ENCODE peak calls at places on chromosomes 5 and 9, in nine cellular contexts. F is neural progenitor cell, V is GM23338, E is GM23248, Z is OCI-LY7, N is SK-N-SH, Y is HCT116, U is hepatocyte, Q is PC-3. I is an unnamed sample.

GRCh38 chr9:33081128-33081851 is 4.8 kb upstream of the SMU1 start:
- DNase-seq in Q (peak; percentile 80), Y (peak; percentile 79), F (peak; percentile 85), U (peak; percentile 85), N (peak; percentile 86), Z (peak; percentile 86), E (peak; percentile 85), V (peak; percentile 93), I (peak; percentile 82)

GRCh38 chr5:111236995-111237394 is 12.8 kb downstream of the CAMK4 start:
- DNase-seq in F (no peak), Q (no peak), V (no peak), Y (no peak), U (no peak), Z (no peak), N (no peak), E (no peak), I (no peak)

GRCh38 chr9:88037285-88037845 is 63.0 kb upstream of the CDK20 start:
- DNase-seq in Y (no peak), N (no peak), F (peak; percentile 55), Z (no peak), V (no peak), E (no peak), Q (no peak), U (no peak), I (no peak)

GRCh38 chr5:38330207-38330606 is 71.8 kb downstream of the EGFLAM start:
- DNase-seq in Y (no peak), E (peak; percentile 72), U (no peak), N (no peak), Z (no peak), V (no peak), F (no peak), Q (no peak), I (no peak)

GRCh38 chr5:37770791-37771190 is 69.0 kb downstream of the GDNF start:
- DNase-seq in Y (no peak), U (no peak), Q (peak; percentile 4), E (peak; percentile 62), F (no peak), N (no peak), V (no peak), Z (no peak), I (no peak)

GRCh38 chr9:109640232-109641078 is 139.5 kb upstream of the PALM2AKAP2 start:
- DNase-seq in V (peak; percentile 78), Y (no peak), N (peak; percentile 65), F (peak; percentile 90), Z (no peak), E (peak; percentile 68), U (peak; percentile 60), Q (peak; percentile 69), I (no peak)

GRCh38 chr9:89596937-89597555 is 7.8 kb upstream of the GADD45G start:
- DNase-seq in E (no peak), Z (no peak), Q (no peak), Y (no peak), F (no peak), N (no peak), U (no peak), V (no peak), I (no peak)

GRCh38 chr5:74240783-74241750 is 399.5 kb downstream of the ENC1 start:
- DNase-seq in Y (no peak), Z (no peak), V (no peak), N (no peak), Q (peak; percentile 50), U (peak; percentile 39), F (no peak), E (peak; percentile 40), I (no peak)

GRCh38 chr5:54904425-54904824 is 81.0 kb downstream of the ESM1 start:
- DNase-seq in V (peak; percentile 67), F (peak; percentile 63), E (peak; percentile 86), Q (peak; percentile 51), Y (no peak), U (peak; percentile 45), N (no peak), Z (no peak), I (no peak)

GRCh38 chr5:54909126-54909525 is 76.3 kb downstream of the ESM1 start:
- DNase-seq in U (no peak), Q (no peak), E (peak; percentile 28), N (no peak), V (no peak), Z (no peak), Y (no peak), F (no peak), I (no peak)

GRCh38 chr5:54902817-54903473 is 82.4 kb downstream of the ESM1 start:
- DNase-seq in V (no peak), E (peak; percentile 60), U (no peak), N (no peak), Q (no peak), Y (no peak), Z (peak; percentile 31), F (no peak), I (peak; percentile 97)

GRCh38 chr5:54905942-54906537 is 79.4 kb downstream of the ESM1 start:
- DNase-seq in E (peak; percentile 83), F (peak; percentile 82), N (peak; percentile 38), Z (peak; percentile 41), Y (peak; percentile 44), V (peak; percentile 87), Q (peak; percentile 66), U (peak; percentile 85), I (peak; percentile 71)

DNA sequence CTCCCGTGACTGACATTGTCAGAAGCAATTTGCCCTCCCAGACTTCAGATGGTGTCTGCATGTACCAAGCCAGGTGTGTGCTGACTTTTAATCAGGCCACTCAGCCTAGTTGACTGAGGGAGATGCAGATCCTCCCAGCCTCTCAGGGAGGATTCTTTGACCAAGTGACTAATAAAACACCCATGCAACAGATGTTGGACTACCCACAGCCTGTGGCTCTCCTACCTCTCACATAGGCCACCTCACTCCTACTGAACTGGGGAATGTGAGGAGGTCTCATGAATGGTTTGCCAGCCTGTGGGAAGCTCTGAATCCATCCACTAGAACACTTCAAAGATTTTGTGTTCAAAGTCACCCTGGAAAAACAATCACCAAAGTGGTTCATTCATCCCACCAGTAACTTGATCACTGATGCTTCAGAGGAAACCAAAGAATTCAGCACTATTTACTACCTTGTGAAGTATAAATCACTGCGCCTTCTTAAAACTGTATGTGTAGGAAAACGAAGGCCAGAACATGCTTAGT is 80.1 kb downstream of the ESM1 start:
- DNase-seq in Z (no peak), Q (no peak), E (peak; percentile 61), N (no peak), Y (no peak), U (no peak), F (no peak), V (no peak), I (no peak)
- H3K4me1 ChIP-seq in Z (peaks cover 4% of the 10 kb centered on the region), Q (no peaks in the 10 kb centered on the region), E (peaks cover 50% of the 10 kb centered on the region), N (no peaks in the 10 kb centered on the region), Y (no peaks in the 10 kb centered on the region), U (no peaks in the 10 kb centered on the region), F (peaks cover 6% of the 10 kb centered on the region), V (no peaks in the 10 kb centered on the region), I (peaks cover 33% of the 10 kb centered on the region)

DNA sequence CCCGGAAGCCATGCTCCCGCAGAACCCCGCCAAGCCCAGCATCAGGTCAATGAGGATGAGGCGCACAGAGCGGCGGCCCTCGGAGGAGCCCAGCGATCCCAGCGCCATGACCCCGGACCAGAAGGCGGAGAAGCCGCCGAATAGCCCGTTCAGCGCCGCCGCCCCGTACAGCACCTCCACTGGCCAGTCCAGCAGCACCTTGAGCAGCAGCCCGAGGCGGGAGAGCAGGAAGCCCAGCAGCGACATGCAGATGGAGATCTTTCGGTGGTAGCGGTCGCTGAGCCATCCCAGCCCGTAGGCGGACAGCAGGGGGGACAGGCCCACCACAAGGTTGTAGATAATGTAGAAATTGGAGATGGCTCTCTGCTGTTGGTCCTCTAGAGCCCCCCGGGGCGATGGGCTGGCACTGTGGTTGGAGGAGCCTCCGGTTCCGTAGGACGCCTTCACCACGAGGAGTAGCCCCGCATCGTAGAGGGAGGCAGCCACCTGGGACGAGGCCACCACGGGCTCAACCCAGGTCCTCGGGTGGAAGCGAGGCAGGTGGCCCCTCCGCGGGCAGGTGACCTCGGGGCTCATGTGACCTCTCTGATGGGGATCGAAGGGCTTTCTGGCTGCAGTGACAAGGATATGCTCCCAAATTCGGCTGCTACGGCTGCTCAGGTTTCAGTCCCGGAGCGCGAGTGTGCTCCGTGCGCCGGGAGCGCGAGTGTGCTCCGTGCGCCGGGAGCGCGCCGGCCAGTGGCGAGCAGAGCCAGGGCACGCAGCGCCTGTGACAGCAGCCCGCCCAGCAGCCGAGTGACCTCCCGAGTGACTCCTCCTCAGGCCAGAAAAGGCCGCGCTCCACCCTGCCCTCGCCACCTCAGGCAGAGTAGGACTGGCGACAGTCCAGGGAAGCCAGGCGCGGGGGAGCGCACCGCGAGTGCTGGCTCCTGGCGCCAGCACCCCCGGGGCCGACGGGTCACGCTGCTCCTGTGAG is at the start of gene SLC46A2:
- DNase-seq in N (peak; percentile 73), U (peak; percentile 22), F (peak; percentile 70), Y (no peak), V (peak; percentile 64), Q (no peak), E (peak; percentile 49), Z (no peak), I (no peak)
- H3K4me2 ChIP-seq in N (peak within 1 kb of the TSS; percentile 71), U (peak within 1 kb of the TSS; percentile 88), F (peak within 1 kb of the TSS; percentile 96), Y (no peak within 1 kb of the TSS), V (peak within 1 kb of the TSS; percentile 87), Q (peak within 1 kb of the TSS; percentile 59), E (peak within 1 kb of the TSS; percentile 74), Z (no peak within 1 kb of the TSS), I (no peak within 1 kb of the TSS)

DNA sequence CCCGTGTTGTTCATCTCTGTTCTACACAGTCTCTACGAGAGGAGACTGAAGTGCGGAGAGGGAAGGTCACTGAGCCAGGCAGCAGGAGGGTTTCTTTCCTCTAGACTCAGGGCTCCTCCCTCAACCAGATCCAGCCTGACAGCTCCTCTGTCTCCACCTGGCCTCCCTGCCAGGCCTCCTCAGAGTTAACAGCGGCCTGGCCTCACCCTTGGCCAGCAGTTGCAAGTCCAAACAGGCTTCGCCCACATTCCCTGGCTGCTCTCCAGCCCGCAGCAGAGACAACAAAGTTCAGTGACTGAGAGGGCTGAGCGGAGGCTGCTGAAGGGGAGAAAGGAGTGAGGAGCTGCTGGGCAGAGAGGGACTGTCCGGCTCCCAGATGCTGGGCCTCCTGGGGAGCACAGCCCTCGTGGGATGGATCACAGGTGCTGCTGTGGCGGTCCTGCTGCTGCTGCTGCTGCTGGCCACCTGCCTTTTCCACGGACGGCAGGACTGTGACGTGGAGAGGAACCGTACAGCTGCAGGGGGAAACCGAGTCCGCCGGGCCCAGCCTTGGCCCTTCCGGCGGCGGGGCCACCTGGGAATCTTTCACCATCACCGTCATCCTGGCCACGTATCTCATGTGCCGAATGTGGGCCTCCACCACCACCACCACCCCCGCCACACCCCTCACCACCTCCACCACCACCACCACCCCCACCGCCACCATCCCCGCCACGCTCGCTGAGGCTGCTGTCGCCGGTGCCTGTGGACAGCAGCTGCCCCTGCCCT is at the start of gene HRCT1:
- DNase-seq in F (no peak), Z (no peak), Q (peak; percentile 96), Y (peak; percentile 74), E (peak; percentile 97), N (no peak), U (peak; percentile 89), V (no peak), I (no peak)
- TF ChIP-seq EZH2phosphoT487 in F (no peak), Z (no peak), Q (no peak), Y (no peak), E (no peak), N (no peak), U (no peak), V (no peak), I (no peak)

GRCh38 chr5:150491876-150492275 is 16.1 kb upstream of the NDST1 start:
- DNase-seq in Y (no peak), F (no peak), U (no peak), Z (no peak), V (no peak), E (no peak), N (no peak), Q (no peak), I (no peak)

GRCh38 chr5:150490754-150491153 is 17.2 kb upstream of the NDST1 start:
- DNase-seq in U (no peak), E (peak; percentile 13), Y (no peak), Q (no peak), N (no peak), F (no peak), V (no peak), Z (no peak), I (no peak)

GRCh38 chr5:150490296-150490669 is 17.6 kb upstream of the NDST1 start:
- DNase-seq in Z (no peak), Y (no peak), U (no peak), N (no peak), V (no peak), Q (no peak), E (peak; percentile 10), F (no peak), I (no peak)

GRCh38 chr5:150489358-150490295 is 18.3 kb upstream of the NDST1 start:
- DNase-seq in E (peak; percentile 82), V (peak; percentile 52), Q (no peak), Y (no peak), N (no peak), F (no peak), Z (peak; percentile 89), U (no peak), I (peak; percentile 18)

GRCh38 chr5:150492621-150493020 is 15.3 kb upstream of the NDST1 start:
- DNase-seq in U (no peak), F (no peak), V (no peak), Z (no peak), N (no peak), E (peak; percentile 94), Q (peak; percentile 73), Y (no peak), I (no peak)
- H3K4me1 ChIP-seq in U (peaks cover 57% of the 10 kb centered on the region), F (peaks cover 57% of the 10 kb centered on the region), V (peaks cover 59% of the 10 kb centered on the region), Z (peaks cover 49% of the 10 kb centered on the region), N (peaks cover 55% of the 10 kb centered on the region), E (peaks cover 73% of the 10 kb centered on the region), Q (peaks cover 45% of the 10 kb centered on the region), Y (peaks cover 53% of the 10 kb centered on the region), I (peaks cover 31% of the 10 kb centered on the region)

I was measured in MM.1S.